ENCODE peak calls at places on chromosomes 6 and 20, in five cellular contexts. One of them, this sample, is unnamed.

GRCh38 chr6:30156262-30156599 is 4.8 kb downstream of the TRIM10 start:
- DNase-seq in stimulated activated CD8-positive, alpha-beta memory T cell treated with anti-CD3 and anti-CD28 coated beads, Interleukin-2, amount 100 ng/mL, for 1 hour: no peak
- DNase-seq in left ventricle myocardium inferior: peak
- DNase-seq in NCI-H460: peak
- DNase-seq in iPS-NIHi11: no peak
- DNase-seq in this sample: peak

GRCh38 chr20:35180266-35180665 is 8.4 kb downstream of the PROCR start:
- DNase-seq in stimulated activated CD8-positive, alpha-beta memory T cell treated with anti-CD3 and anti-CD28 coated beads, Interleukin-2, amount 100 ng/mL, for 1 hour: no peak
- DNase-seq in left ventricle myocardium inferior: no peak
- DNase-seq in NCI-H460: no peak
- DNase-seq in iPS-NIHi11: no peak
- DNase-seq in this sample: no peak

GRCh38 chr20:15703171-15703911 is 869.9 kb downstream of the KIF16B start:
- DNase-seq in stimulated activated CD8-positive, alpha-beta memory T cell treated with anti-CD3 and anti-CD28 coated beads, Interleukin-2, amount 100 ng/mL, for 1 hour: no peak
- DNase-seq in left ventricle myocardium inferior: no peak
- DNase-seq in NCI-H460: peak
- DNase-seq in iPS-NIHi11: no peak
- DNase-seq in this sample: peak

GRCh38 chr6:30334077-30334476 is 7.3 kb downstream of the TRIM39 start:
- DNase-seq in stimulated activated CD8-positive, alpha-beta memory T cell treated with anti-CD3 and anti-CD28 coated beads, Interleukin-2, amount 100 ng/mL, for 1 hour: no peak
- DNase-seq in left ventricle myocardium inferior: no peak
- DNase-seq in NCI-H460: no peak
- DNase-seq in iPS-NIHi11: no peak
- DNase-seq in this sample: no peak

GRCh38 chr20:25223179-25223661 is 24.7 kb upstream of the PYGB start:
- DNase-seq in stimulated activated CD8-positive, alpha-beta memory T cell treated with anti-CD3 and anti-CD28 coated beads, Interleukin-2, amount 100 ng/mL, for 1 hour: no peak
- DNase-seq in left ventricle myocardium inferior: no peak
- DNase-seq in NCI-H460: peak
- DNase-seq in iPS-NIHi11: peak
- DNase-seq in this sample: peak

GRCh38 chr6:123810214-123810613 is 6.5 kb downstream of the NKAIN2 start:
- DNase-seq in stimulated activated CD8-positive, alpha-beta memory T cell treated with anti-CD3 and anti-CD28 coated beads, Interleukin-2, amount 100 ng/mL, for 1 hour: no peak
- DNase-seq in left ventricle myocardium inferior: no peak
- DNase-seq in NCI-H460: no peak
- DNase-seq in iPS-NIHi11: no peak
- DNase-seq in this sample: no peak

GRCh38 chr20:4455996-4456395 is 265.7 kb upstream of the PRND start:
- DNase-seq in stimulated activated CD8-positive, alpha-beta memory T cell treated with anti-CD3 and anti-CD28 coated beads, Interleukin-2, amount 100 ng/mL, for 1 hour: no peak
- DNase-seq in left ventricle myocardium inferior: no peak
- DNase-seq in NCI-H460: no peak
- DNase-seq in iPS-NIHi11: no peak
- DNase-seq in this sample: no peak

GRCh38 chr20:18904624-18905023 is 91.0 kb downstream of the SCP2D1 start:
- DNase-seq in stimulated activated CD8-positive, alpha-beta memory T cell treated with anti-CD3 and anti-CD28 coated beads, Interleukin-2, amount 100 ng/mL, for 1 hour: no peak
- DNase-seq in left ventricle myocardium inferior: no peak
- DNase-seq in NCI-H460: no peak
- DNase-seq in iPS-NIHi11: no peak
- DNase-seq in this sample: peak

GRCh38 chr6:39092124-39092523 is 22.9 kb downstream of the SAYSD1 start:
- DNase-seq in stimulated activated CD8-positive, alpha-beta memory T cell treated with anti-CD3 and anti-CD28 coated beads, Interleukin-2, amount 100 ng/mL, for 1 hour: no peak
- DNase-seq in left ventricle myocardium inferior: no peak
- DNase-seq in NCI-H460: no peak
- DNase-seq in iPS-NIHi11: peak
- DNase-seq in this sample: peak

GRCh38 chr20:52242237-52243230 is 51.0 kb upstream of the ZFP64 start:
- DNase-seq in stimulated activated CD8-positive, alpha-beta memory T cell treated with anti-CD3 and anti-CD28 coated beads, Interleukin-2, amount 100 ng/mL, for 1 hour: no peak
- DNase-seq in left ventricle myocardium inferior: no peak
- DNase-seq in NCI-H460: peak
- DNase-seq in iPS-NIHi11: peak
- DNase-seq in this sample: peak

GRCh38 chr6:28252507-28252975 is 472 bp upstream of the ZKSCAN4 start:
- DNase-seq in stimulated activated CD8-positive, alpha-beta memory T cell treated with anti-CD3 and anti-CD28 coated beads, Interleukin-2, amount 100 ng/mL, for 1 hour: no peak
- DNase-seq in left ventricle myocardium inferior: no peak
- DNase-seq in NCI-H460: no peak
- DNase-seq in iPS-NIHi11: peak
- DNase-seq in this sample: no peak

GRCh38 chr6:136547336-136547735 is 2.9 kb downstream of the MAP7 start:
- DNase-seq in stimulated activated CD8-positive, alpha-beta memory T cell treated with anti-CD3 and anti-CD28 coated beads, Interleukin-2, amount 100 ng/mL, for 1 hour: no peak
- DNase-seq in left ventricle myocardium inferior: no peak
- DNase-seq in NCI-H460: no peak
- DNase-seq in iPS-NIHi11: no peak
- DNase-seq in this sample: peak

GRCh38 chr6:111265842-111266241 is 178.5 kb downstream of the SLC16A10 start:
- DNase-seq in stimulated activated CD8-positive, alpha-beta memory T cell treated with anti-CD3 and anti-CD28 coated beads, Interleukin-2, amount 100 ng/mL, for 1 hour: no peak
- DNase-seq in left ventricle myocardium inferior: no peak
- DNase-seq in NCI-H460: no peak
- DNase-seq in iPS-NIHi11: no peak
- DNase-seq in this sample: no peak

GRCh38 chr20:14441201-14441600 is 103.8 kb upstream of the FLRT3 start:
- DNase-seq in stimulated activated CD8-positive, alpha-beta memory T cell treated with anti-CD3 and anti-CD28 coated beads, Interleukin-2, amount 100 ng/mL, for 1 hour: no peak
- DNase-seq in left ventricle myocardium inferior: no peak
- DNase-seq in NCI-H460: no peak
- DNase-seq in iPS-NIHi11: no peak
- DNase-seq in this sample: peak

GRCh38 chr6:14499804-14500203 is 382.2 kb downstream of the CD83 start:
- DNase-seq in stimulated activated CD8-positive, alpha-beta memory T cell treated with anti-CD3 and anti-CD28 coated beads, Interleukin-2, amount 100 ng/mL, for 1 hour: no peak
- DNase-seq in left ventricle myocardium inferior: no peak
- DNase-seq in NCI-H460: peak
- DNase-seq in iPS-NIHi11: no peak
- DNase-seq in this sample: no peak

GRCh38 chr20:7696311-7696710 is 243.9 kb downstream of the HAO1 start:
- DNase-seq in stimulated activated CD8-positive, alpha-beta memory T cell treated with anti-CD3 and anti-CD28 coated beads, Interleukin-2, amount 100 ng/mL, for 1 hour: no peak
- DNase-seq in left ventricle myocardium inferior: no peak
- DNase-seq in NCI-H460: no peak
- DNase-seq in iPS-NIHi11: no peak
- DNase-seq in this sample: no peak

GRCh38 chr6:110882824-110883554 is 8.4 kb downstream of the AMD1 start:
- DNase-seq in stimulated activated CD8-positive, alpha-beta memory T cell treated with anti-CD3 and anti-CD28 coated beads, Interleukin-2, amount 100 ng/mL, for 1 hour: no peak
- DNase-seq in left ventricle myocardium inferior: no peak
- DNase-seq in NCI-H460: no peak
- DNase-seq in iPS-NIHi11: no peak
- DNase-seq in this sample: no peak

GRCh38 chr20:33604084-33604990 is 57.8 kb upstream of the C20orf144 start:
- DNase-seq in stimulated activated CD8-positive, alpha-beta memory T cell treated with anti-CD3 and anti-CD28 coated beads, Interleukin-2, amount 100 ng/mL, for 1 hour: no peak
- DNase-seq in left ventricle myocardium inferior: no peak
- DNase-seq in NCI-H460: no peak
- DNase-seq in iPS-NIHi11: no peak
- DNase-seq in this sample: no peak

GRCh38 chr6:27178001-27178730 is 69.3 kb upstream of the PRSS16 start:
- DNase-seq in stimulated activated CD8-positive, alpha-beta memory T cell treated with anti-CD3 and anti-CD28 coated beads, Interleukin-2, amount 100 ng/mL, for 1 hour: no peak
- DNase-seq in left ventricle myocardium inferior: peak
- DNase-seq in NCI-H460: peak
- DNase-seq in iPS-NIHi11: peak
- DNase-seq in this sample: peak

GRCh38 chr20:60199866-60200265 is 241.6 kb downstream of the CDH26 start:
- DNase-seq in stimulated activated CD8-positive, alpha-beta memory T cell treated with anti-CD3 and anti-CD28 coated beads, Interleukin-2, amount 100 ng/mL, for 1 hour: no peak
- DNase-seq in left ventricle myocardium inferior: no peak
- DNase-seq in NCI-H460: no peak
- DNase-seq in iPS-NIHi11: no peak
- DNase-seq in this sample: no peak

GRCh38 chr6:132404736-132405135 is 3.5 kb upstream of the MOXD1 start:
- DNase-seq in stimulated activated CD8-positive, alpha-beta memory T cell treated with anti-CD3 and anti-CD28 coated beads, Interleukin-2, amount 100 ng/mL, for 1 hour: no peak
- DNase-seq in left ventricle myocardium inferior: no peak
- DNase-seq in NCI-H460: no peak
- DNase-seq in iPS-NIHi11: no peak
- DNase-seq in this sample: peak

GRCh38 chr6:133184798-133185380 is 56.3 kb upstream of the EYA4 start:
- DNase-seq in stimulated activated CD8-positive, alpha-beta memory T cell treated with anti-CD3 and anti-CD28 coated beads, Interleukin-2, amount 100 ng/mL, for 1 hour: no peak
- DNase-seq in left ventricle myocardium inferior: no peak
- DNase-seq in NCI-H460: no peak
- DNase-seq in iPS-NIHi11: no peak
- DNase-seq in this sample: peak

GRCh38 chr20:9068232-9068781 is 580 bp upstream of the PLCB4 start:
- DNase-seq in stimulated activated CD8-positive, alpha-beta memory T cell treated with anti-CD3 and anti-CD28 coated beads, Interleukin-2, amount 100 ng/mL, for 1 hour: no peak
- DNase-seq in left ventricle myocardium inferior: peak
- DNase-seq in NCI-H460: peak
- DNase-seq in iPS-NIHi11: peak
- DNase-seq in this sample: peak

GRCh38 chr6:26330835-26331808 is 33.9 kb upstream of the BTN3A2 start:
- DNase-seq in stimulated activated CD8-positive, alpha-beta memory T cell treated with anti-CD3 and anti-CD28 coated beads, Interleukin-2, amount 100 ng/mL, for 1 hour: no peak
- DNase-seq in left ventricle myocardium inferior: no peak
- DNase-seq in NCI-H460: peak
- DNase-seq in iPS-NIHi11: no peak
- DNase-seq in this sample: peak

GRCh38 chr6:13924146-13924948 is 405 bp upstream of the RNF182 start:
- DNase-seq in stimulated activated CD8-positive, alpha-beta memory T cell treated with anti-CD3 and anti-CD28 coated beads, Interleukin-2, amount 100 ng/mL, for 1 hour: no peak
- DNase-seq in left ventricle myocardium inferior: peak
- DNase-seq in NCI-H460: no peak
- DNase-seq in iPS-NIHi11: no peak
- DNase-seq in this sample: peak

GRCh38 chr6:10528170-10528981 is 7.2 kb downstream of the GCNT2 start:
- DNase-seq in stimulated activated CD8-positive, alpha-beta memory T cell treated with anti-CD3 and anti-CD28 coated beads, Interleukin-2, amount 100 ng/mL, for 1 hour: no peak
- DNase-seq in left ventricle myocardium inferior: no peak
- DNase-seq in NCI-H460: no peak
- DNase-seq in iPS-NIHi11: no peak
- DNase-seq in this sample: peak

GRCh38 chr6:147978078-147978477 is 364.6 kb upstream of the SASH1 start:
- DNase-seq in stimulated activated CD8-positive, alpha-beta memory T cell treated with anti-CD3 and anti-CD28 coated beads, Interleukin-2, amount 100 ng/mL, for 1 hour: no peak
- DNase-seq in left ventricle myocardium inferior: no peak
- DNase-seq in NCI-H460: no peak
- DNase-seq in iPS-NIHi11: no peak
- DNase-seq in this sample: no peak

This sample was measured in MCF 10A.